ENCODE peak calls at places on chromosomes 13 and 19, in ten cellular contexts. P is Right ventricle myocardium superior, L is GM06990, B is uterus, W is midbrain, I is T-helper 9 cell, K is anterior cingulate cortex, S is NCI-H82, X is nucleus accumbens, U is dermis blood vessel endothelial cell. C is an unnamed sample.

GRCh38 chr19:19388568-19389555 is 16.6 kb upstream of the GATAD2A start:
- DNase-seq in W (no peak), I (no peak), B (no peak), X (no peak), P (no peak), U (no peak), L (no peak), S (no peak), K (no peak), C (no peak)

GRCh38 chr19:38850976-38851621 is 1.3 kb upstream of the HNRNPL start:
- DNase-seq in P (peak), W (peak), L (peak), S (peak), X (peak), B (peak), I (peak), K (no peak), U (no peak), C (peak)

GRCh38 chr19:44806271-44806670 is 2.6 kb upstream of the BCAM start:
- DNase-seq in B (no peak), L (no peak), P (no peak), W (no peak), I (no peak), X (no peak), S (no peak), K (no peak), U (no peak), C (no peak)

GRCh38 chr19:6664916-6665315 is 5.0 kb downstream of the TNFSF14 start:
- DNase-seq in S (no peak), L (no peak), P (no peak), I (no peak), U (no peak), W (no peak), B (no peak), K (no peak), X (no peak), C (no peak)

GRCh38 chr13:111547726-111548273 is 227.4 kb downstream of the TEX29 start:
- DNase-seq in W (no peak), I (no peak), B (no peak), L (no peak), U (no peak), P (no peak), S (no peak), K (no peak), X (no peak), C (no peak)

GRCh38 chr19:36103842-36104552 is 6.9 kb upstream of the OVOL3 start:
- DNase-seq in U (no peak), I (no peak), S (no peak), B (no peak), W (no peak), X (no peak), P (no peak), L (no peak), K (no peak), C (no peak)

GRCh38 chr19:51407631-51408131 is 9.8 kb downstream of the SIGLEC10 start:
- DNase-seq in P (no peak), W (no peak), L (no peak), S (peak), K (no peak), I (no peak), B (no peak), X (no peak), U (peak), C (no peak)

GRCh38 chr13:91166714-91167511 is 180.6 kb upstream of the MIR17HG start:
- DNase-seq in X (no peak), B (no peak), K (no peak), S (no peak), I (no peak), L (no peak), W (no peak), P (no peak), U (no peak), C (no peak)

GRCh38 chr19:16397791-16398529 is 73.3 kb downstream of the KLF2 start:
- DNase-seq in I (no peak), B (no peak), X (no peak), S (no peak), W (peak), K (no peak), P (peak), L (no peak), U (peak), C (no peak)

GRCh38 chr19:31351212-31352193 is 2.3 kb upstream of the TSHZ3 start:
- DNase-seq in P (peak), B (peak), K (no peak), I (no peak), U (peak), L (no peak), X (no peak), S (peak), W (no peak), C (no peak)

GRCh38 chr13:96449920-96450319 is 360.0 kb downstream of the HS6ST3 start:
- DNase-seq in X (no peak), W (no peak), L (no peak), B (no peak), S (no peak), U (no peak), K (no peak), P (no peak), I (no peak), C (no peak)

GRCh38 chr13:97515643-97516042 is 81.7 kb downstream of the RAP2A start:
- DNase-seq in B (no peak), K (no peak), U (no peak), I (no peak), P (no peak), W (no peak), X (no peak), S (no peak), L (no peak), C (no peak)

GRCh38 chr19:40414536-40415535 is 1.7 kb upstream of the PRX start:
- DNase-seq in U (no peak), I (no peak), B (no peak), W (no peak), K (no peak), L (no peak), X (no peak), P (peak), S (no peak), C (no peak)

GRCh38 chr13:74251778-74252519 is 117.7 kb upstream of the KLF12 start:
- DNase-seq in X (no peak), B (no peak), U (no peak), L (no peak), I (no peak), P (no peak), S (no peak), K (no peak), W (no peak), C (no peak)

GRCh38 chr13:97426695-97427094 is 7.3 kb upstream of the RAP2A start:
- DNase-seq in I (no peak), U (no peak), W (no peak), X (no peak), K (no peak), P (no peak), B (no peak), S (no peak), L (no peak), C (no peak)

GRCh38 chr13:60448907-60449510 is 52.0 kb downstream of the TDRD3 start:
- DNase-seq in P (no peak), L (no peak), S (peak), U (peak), X (no peak), I (no peak), W (peak), B (no peak), K (no peak), C (peak)

GRCh38 chr13:24671367-24672117 is 8.7 kb upstream of the ATP12A start:
- DNase-seq in L (no peak), W (peak), U (peak), I (no peak), S (peak), X (no peak), P (no peak), K (no peak), B (peak), C (peak)

GRCh38 chr13:113862766-113863510 is 938 bp downstream of the GAS6 start:
- DNase-seq in L (no peak), U (peak), P (peak), K (no peak), X (peak), I (no peak), S (no peak), B (peak), W (peak), C (no peak)

GRCh38 chr13:113748862-113749451 is 10.1 kb upstream of the TMEM255B start:
- DNase-seq in P (peak), I (no peak), W (no peak), L (no peak), K (no peak), S (no peak), U (no peak), X (no peak), B (no peak), C (no peak)

GRCh38 chr19:30593975-30594925 is 222.1 kb downstream of the ZNF536 start:
- DNase-seq in S (no peak), K (no peak), X (no peak), I (no peak), P (no peak), B (no peak), U (no peak), W (no peak), L (no peak), C (no peak)

GRCh38 chr19:12924621-12925310 is 5.7 kb upstream of the SYCE2 start:
- DNase-seq in S (no peak), L (no peak), P (no peak), B (no peak), X (no peak), U (no peak), W (no peak), I (no peak), K (no peak), C (no peak)

GRCh38 chr13:49828452-49828851 is 36.0 kb upstream of the KPNA3 start:
- DNase-seq in P (no peak), W (no peak), S (no peak), B (no peak), X (no peak), I (no peak), L (no peak), U (no peak), K (no peak), C (no peak)

GRCh38 chr19:56124578-56124977 is 3.5 kb upstream of the ZNF787 start:
- DNase-seq in U (no peak), X (no peak), I (no peak), P (no peak), B (no peak), W (no peak), K (no peak), L (no peak), S (no peak), C (no peak)

GRCh38 chr13:34913040-34913439 is 29.0 kb upstream of the NBEA start:
- DNase-seq in X (no peak), I (no peak), P (no peak), W (no peak), U (no peak), L (no peak), K (no peak), B (no peak), S (peak), C (no peak)

GRCh38 chr13:29457299-29457698 is 138.2 kb downstream of the SLC7A1 start:
- DNase-seq in L (no peak), W (no peak), X (no peak), B (no peak), K (no peak), I (no peak), P (no peak), U (peak), S (no peak), C (no peak)

GRCh38 chr13:30618938-30619289 is 1.2 kb downstream of the USPL1 start:
- DNase-seq in W (no peak), L (no peak), K (no peak), P (no peak), U (no peak), S (peak), B (no peak), I (no peak), X (no peak), C (no peak)

GRCh38 chr13:114142640-114143490 is 10.4 kb upstream of the RASA3 start:
- DNase-seq in B (no peak), L (peak), K (no peak), W (no peak), I (peak), P (peak), U (no peak), S (no peak), X (no peak), C (peak)

GRCh38 chr19:58361900-58362271 is 665 bp downstream of the ZNF497 start:
- DNase-seq in S (peak), K (no peak), L (peak), X (peak), W (no peak), P (peak), I (no peak), U (peak), B (peak), C (no peak)

GRCh38 chr19:1423445-1424181 is 14.6 kb upstream of the RPS15 start:
- DNase-seq in B (no peak), S (no peak), W (no peak), P (no peak), K (no peak), U (no peak), L (no peak), I (no peak), X (no peak), C (no peak)

GRCh38 chr19:10112895-10113591 is 1.6 kb downstream of the P2RY11 start:
- DNase-seq in P (peak), U (peak), X (peak), B (no peak), S (peak), W (no peak), K (peak), I (peak), L (peak), C (no peak)

GRCh38 chr13:33561627-33562026 is 256.3 kb upstream of the RFC3 start:
- DNase-seq in L (no peak), K (no peak), U (no peak), P (no peak), I (no peak), W (no peak), S (no peak), X (no peak), B (no peak), C (no peak)

GRCh38 chr19:4660181-4660791 is 9.9 kb downstream of the MYDGF start:
- DNase-seq in U (peak), W (no peak), I (no peak), P (no peak), S (peak), B (no peak), X (no peak), K (no peak), L (no peak), C (no peak)

GRCh38 chr19:42697884-42698283 is 42.4 kb downstream of the PSG3 start:
- DNase-seq in U (no peak), X (no peak), L (no peak), W (no peak), P (no peak), S (no peak), I (no peak), B (no peak), K (no peak), C (no peak)

GRCh38 chr19:54190942-54191670 is at the start of gene TSEN34:
- DNase-seq in X (peak), U (peak), W (peak), L (peak), K (peak), B (no peak), S (peak), I (peak), P (peak), C (peak)

GRCh38 chr13:49777746-49778614 is 14.5 kb downstream of the KPNA3 start:
- DNase-seq in K (no peak), S (peak), W (no peak), U (no peak), B (no peak), X (no peak), I (no peak), P (no peak), L (no peak), C (no peak)

GRCh38 chr19:16338470-16339360 is 14.1 kb downstream of the KLF2 start:
- DNase-seq in I (peak), S (peak), X (no peak), B (no peak), P (peak), W (no peak), U (peak), L (peak), K (no peak), C (no peak)

GRCh38 chr19:17244618-17245534 is 843 bp downstream of the NR2F6 start:
- DNase-seq in X (no peak), L (no peak), W (no peak), S (no peak), P (peak), U (no peak), K (no peak), I (no peak), B (peak), C (peak)

GRCh38 chr19:46494936-46495788 is 505 bp downstream of the PNMA8B start:
- DNase-seq in U (no peak), I (no peak), B (no peak), S (no peak), X (no peak), P (no peak), L (no peak), K (no peak), W (no peak), C (no peak)

C was measured in mucosa of gallbladder.